ENCODE peak calls at places on chromosome 16, in seven cellular contexts. A is ACHN; J is activated CD4-positive, CD25-positive, alpha-beta regulatory T cell treated with anti-CD3 and anti-CD28 coated beads, Interleukin-2, amount 50 U/mL, for 16 hours; O is cardiac muscle cell; T is stimulated activated CD8-positive, alpha-beta memory T cell treated with anti-CD3 and anti-CD28 coated beads, Interleukin-7, amount 100 ng/mL, for 24 hours; Y is amygdala; R is mammary epithelial cell. E is an unnamed sample.

GRCh38 chr16:10662212-10662611 is 32.5 kb downstream of the TEKT5 start:
- DNase-seq in A (no peak), J (no peak), O (no peak), T (no peak), Y (no peak), R (no peak), E (no peak)

GRCh38 chr16:80265624-80266306 is 275.0 kb upstream of the DYNLRB2 start:
- DNase-seq in A (no peak), J (no peak), O (no peak), T (no peak), Y (no peak), R (no peak), E (peak)

GRCh38 chr16:2277466-2278271 is 9.7 kb upstream of the RNPS1 start:
- DNase-seq in A (no peak), J (no peak), O (no peak), T (no peak), Y (no peak), R (no peak), E (no peak)

GRCh38 chr16:27816561-27816960 is 247.0 kb downstream of the GSG1L start:
- DNase-seq in A (no peak), J (no peak), O (no peak), T (no peak), Y (peak), R (no peak), E (no peak)

GRCh38 chr16:48384305-48384981 is 770 bp downstream of the SIAH1 start:
- DNase-seq in A (peak), J (no peak), O (peak), T (no peak), Y (peak), R (peak), E (peak)

GRCh38 chr16:22814330-22815105 is 556 bp downstream of the HS3ST2 start:
- DNase-seq in A (no peak), J (no peak), O (no peak), T (no peak), Y (no peak), R (peak), E (no peak)

GRCh38 chr16:55370762-55371482 is 46.9 kb downstream of the IRX6 start:
- DNase-seq in A (peak), J (no peak), O (peak), T (no peak), Y (peak), R (peak), E (no peak)

GRCh38 chr16:73095885-73096341 is 48.0 kb upstream of the ZFHX3 start:
- DNase-seq in A (no peak), J (no peak), O (peak), T (no peak), Y (no peak), R (no peak), E (no peak)

GRCh38 chr16:11675561-11676511 is 7.6 kb downstream of the SNN start:
- DNase-seq in A (peak), J (no peak), O (no peak), T (no peak), Y (no peak), R (peak), E (no peak)

GRCh38 chr16:2159052-2159838 is 3.7 kb downstream of the TRAF7 start:
- DNase-seq in A (no peak), J (no peak), O (peak), T (no peak), Y (peak), R (no peak), E (no peak)

GRCh38 chr16:12426122-12426521 is 377.6 kb downstream of the CPPED1 start:
- DNase-seq in A (no peak), J (no peak), O (peak), T (no peak), Y (no peak), R (no peak), E (no peak)

GRCh38 chr16:76932541-76933211 is 258.3 kb upstream of the MON1B start:
- DNase-seq in A (peak), J (no peak), O (peak), T (no peak), Y (no peak), R (peak), E (no peak)

GRCh38 chr16:78669994-78670393 is 570.5 kb downstream of the WWOX start:
- DNase-seq in A (no peak), J (no peak), O (peak), T (no peak), Y (no peak), R (no peak), E (no peak)

GRCh38 chr16:12796498-12796897 is 7.2 kb downstream of the CPPED1 start:
- DNase-seq in A (no peak), J (no peak), O (no peak), T (no peak), Y (no peak), R (no peak), E (peak)

GRCh38 chr16:65600046-65600445 is 478.2 kb upstream of the CDH11 start:
- DNase-seq in A (no peak), J (no peak), O (no peak), T (no peak), Y (no peak), R (no peak), E (no peak)

GRCh38 chr16:3456374-3456773 is 12.9 kb downstream of the NAA60 start:
- DNase-seq in A (no peak), J (no peak), O (peak), T (no peak), Y (no peak), R (no peak), E (no peak)

GRCh38 chr16:67167588-67167987 is 2.8 kb upstream of the NOL3 start:
- DNase-seq in A (no peak), J (no peak), O (no peak), T (no peak), Y (no peak), R (no peak), E (no peak)

GRCh38 chr16:78537511-78537910 is 438.1 kb downstream of the WWOX start:
- DNase-seq in A (no peak), J (no peak), O (no peak), T (no peak), Y (no peak), R (no peak), E (no peak)

GRCh38 chr16:35744716-35745115 is 2285.3 kb downstream of the TP53TG3F start:
- DNase-seq in A (peak), J (no peak), O (no peak), T (no peak), Y (no peak), R (no peak), E (no peak)

GRCh38 chr16:5490499-5490898 is 392.9 kb upstream of the EEF2KMT start:
- DNase-seq in A (peak), J (no peak), O (no peak), T (no peak), Y (peak), R (no peak), E (no peak)

GRCh38 chr16:11080999-11081630 is 136.8 kb downstream of the CLEC16A start:
- DNase-seq in A (no peak), J (no peak), O (no peak), T (no peak), Y (no peak), R (no peak), E (no peak)

GRCh38 chr16:23796941-23797340 is 38.8 kb upstream of the PRKCB start:
- DNase-seq in A (no peak), J (no peak), O (no peak), T (no peak), Y (no peak), R (no peak), E (no peak)

GRCh38 chr16:79651363-79651762 is 50.8 kb upstream of the MAF start:
- DNase-seq in A (no peak), J (no peak), O (peak), T (no peak), Y (peak), R (peak), E (peak)

GRCh38 chr16:9088848-9089247 is 2.6 kb upstream of the HAPSTR1 start:
- DNase-seq in A (no peak), J (no peak), O (no peak), T (no peak), Y (no peak), R (no peak), E (no peak)

GRCh38 chr16:17282247-17282646 is 188.5 kb downstream of the XYLT1 start:
- DNase-seq in A (no peak), J (no peak), O (no peak), T (no peak), Y (no peak), R (no peak), E (no peak)

GRCh38 chr16:56695246-56695645 is 13.0 kb downstream of the MT1X start:
- DNase-seq in A (no peak), J (no peak), O (no peak), T (no peak), Y (no peak), R (no peak), E (no peak)

GRCh38 chr16:55915116-55915827 is 40.1 kb upstream of the CES5A start:
- DNase-seq in A (no peak), J (no peak), O (no peak), T (no peak), Y (no peak), R (no peak), E (no peak)

GRCh38 chr16:84226026-84226425 is 13.8 kb downstream of the KCNG4 start:
- DNase-seq in A (no peak), J (no peak), O (no peak), T (no peak), Y (no peak), R (peak), E (peak)